ENCODE peak calls at places on chromosomes 1 and 21, in six cellular contexts. I is MM.1S, Y is K562, C is mammary epithelial cell, A is HCT116, Z is fibroblast of lung. K is an unnamed sample.

GRCh38 chr1:161080391-161081150 is 8.8 kb downstream of the NECTIN4 start:
- DNase-seq in A (no peak), C (peak; percentile 72), Z (peak; percentile 78), I (no peak), Y (no peak), K (no peak)

GRCh38 chr1:41169066-41169798 is 72.9 kb downstream of the SCMH1 start:
- DNase-seq in Y (no peak), A (no peak), C (no peak), I (no peak), Z (no peak), K (no peak)

GRCh38 chr1:7582439-7582972 is 188.6 kb upstream of the VAMP3 start:
- DNase-seq in Z (no peak), A (no peak), Y (peak; percentile 17), C (no peak), I (no peak), K (no peak)

GRCh38 chr1:230441183-230441582 is 15.1 kb upstream of the PGBD5 start:
- DNase-seq in Z (no peak), C (no peak), I (no peak), A (no peak), Y (no peak), K (no peak)

GRCh38 chr1:2073382-2074230 is 23.4 kb downstream of the PRKCZ start:
- DNase-seq in I (no peak), Z (peak; percentile 78), C (no peak), Y (peak; percentile 25), A (no peak), K (no peak)

GRCh38 chr1:197092491-197093023 is 25.5 kb upstream of the F13B start:
- DNase-seq in Z (no peak), Y (no peak), I (no peak), C (no peak), A (no peak), K (no peak)

GRCh38 chr1:236303675-236304074 is 21.9 kb upstream of the ERO1B start:
- DNase-seq in A (no peak), I (no peak), Y (peak; percentile 43), Z (no peak), C (peak; percentile 48), K (no peak)

GRCh38 chr1:58432813-58433668 is 113.5 kb downstream of the OMA1 start:
- DNase-seq in C (peak; percentile 34), I (no peak), Z (peak; percentile 95), A (no peak), Y (no peak), K (peak; percentile 74)

GRCh38 chr1:186487163-186487562 is 26.2 kb upstream of the PDC start:
- DNase-seq in Z (peak; percentile 26), I (no peak), C (peak; percentile 76), A (no peak), Y (no peak), K (no peak)

GRCh38 chr21:44449473-44450363 is 5.6 kb upstream of the LRRC3 start:
- DNase-seq in Z (peak; percentile 4), A (no peak), C (no peak), I (no peak), Y (no peak), K (no peak)

GRCh38 chr1:59596432-59596831 is 218.3 kb upstream of the HOOK1 start:
- DNase-seq in Z (peak; percentile 89), Y (no peak), I (no peak), C (peak; percentile 98), A (no peak), K (peak; percentile 4)

GRCh38 chr21:31371715-31372114 is 27.7 kb upstream of the TIAM1 start:
- DNase-seq in I (no peak), A (no peak), Z (peak; percentile 21), C (no peak), Y (no peak), K (no peak)

GRCh38 chr1:244325056-244325764 is 126.5 kb downstream of the ADSS2 start:
- DNase-seq in I (no peak), Y (peak; percentile 69), A (no peak), Z (no peak), C (no peak), K (no peak)

DNA sequence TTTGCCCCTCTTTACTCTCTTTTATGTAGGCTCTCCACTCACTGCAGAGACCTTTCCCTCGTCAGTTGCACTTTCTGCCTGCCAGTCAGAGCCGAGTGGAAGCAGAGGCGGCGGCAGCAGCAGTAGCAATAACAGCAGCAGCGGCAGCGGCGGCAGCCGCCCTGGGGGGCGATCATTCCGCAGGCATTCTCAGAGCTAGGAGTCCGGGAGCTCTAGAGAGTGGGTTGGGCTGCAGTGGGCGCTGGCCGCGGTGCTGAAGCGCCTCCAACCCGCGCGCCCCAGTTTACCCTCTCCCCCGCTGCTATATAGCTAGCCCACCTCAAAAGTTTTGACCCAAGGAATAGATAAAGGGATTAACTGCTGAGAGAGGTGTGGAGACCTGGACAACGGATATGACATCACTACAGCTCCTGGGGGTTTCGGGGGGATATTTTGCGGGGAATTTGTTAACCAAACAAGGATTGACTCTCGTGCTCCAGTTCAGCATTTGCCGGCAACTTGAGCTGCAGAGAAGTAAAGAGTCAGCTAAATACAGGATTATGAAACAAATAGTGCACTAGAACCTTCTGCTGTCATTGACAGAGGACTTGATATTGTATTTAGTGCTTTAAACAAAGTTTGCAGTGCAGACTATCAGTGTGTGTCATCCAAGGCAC is at the start of gene OLFM3:
- DNase-seq in A (no peak), I (no peak), Z (peak; percentile 8), Y (no peak), C (peak; percentile 20), K (peak; percentile 8)
- H3K4me3 ChIP-seq in A (no peak within 1 kb of the TSS), I (no peak within 1 kb of the TSS), Z (no peak within 1 kb of the TSS), Y (no peak within 1 kb of the TSS), C (no peak within 1 kb of the TSS), K (no peak within 1 kb of the TSS)

GRCh38 chr1:39173119-39173994 is 31.1 kb upstream of the MACF1 start:
- DNase-seq in A (no peak), Z (peak; percentile 70), C (no peak), Y (no peak), I (no peak), K (no peak)
- H3K79me2 ChIP-seq in A (peaks cover 10% of the 10 kb centered on the region), Z (peaks cover 81% of the 10 kb centered on the region), C (peaks cover 95% of the 10 kb centered on the region), Y (peaks cover 60% of the 10 kb centered on the region), I (no peaks in the 10 kb centered on the region), K (peaks cover 23% of the 10 kb centered on the region)

GRCh38 chr1:54474500-54475235 is 68.5 kb upstream of the SSBP3 start:
- DNase-seq in Y (peak; percentile 50), I (no peak), A (no peak), Z (no peak), C (no peak), K (no peak)
- TF ChIP-seq EZH2 in Y (no peak), I (no peak), A (no peak), Z (peak; percentile 70), C (no peak), K (no peak)

GRCh38 chr1:61078611-61079010 is 3.8 kb upstream of the NFIA start:
- DNase-seq in Z (peak; percentile 16), C (no peak), Y (peak; percentile 65), I (no peak), A (no peak), K (no peak)

GRCh38 chr1:61080408-61081134 is 1.8 kb upstream of the NFIA start:
- DNase-seq in Y (no peak), C (no peak), Z (no peak), A (no peak), I (no peak), K (no peak)

GRCh38 chr1:61081135-61081636 is 1.2 kb upstream of the NFIA start:
- DNase-seq in A (no peak), I (no peak), C (no peak), Y (no peak), Z (no peak), K (peak; percentile 36)

GRCh38 chr1:61079276-61079897 is 3.0 kb upstream of the NFIA start:
- DNase-seq in Y (peak; percentile 71), A (no peak), C (no peak), Z (no peak), I (no peak), K (no peak)

GRCh38 chr1:61079898-61080336 is 2.4 kb upstream of the NFIA start:
- DNase-seq in A (peak; percentile 69), Y (peak; percentile 96), I (no peak), Z (peak; percentile 69), C (peak; percentile 68), K (peak; percentile 50)
- H3K4me3 ChIP-seq in A (peak overlapping the region; percentile 27), Y (peak overlapping the region; percentile 7), I (no peak overlapping the region), Z (peak overlapping the region; percentile 15), C (peak overlapping the region; percentile 33), K (peak overlapping the region; percentile 90)

DNA sequence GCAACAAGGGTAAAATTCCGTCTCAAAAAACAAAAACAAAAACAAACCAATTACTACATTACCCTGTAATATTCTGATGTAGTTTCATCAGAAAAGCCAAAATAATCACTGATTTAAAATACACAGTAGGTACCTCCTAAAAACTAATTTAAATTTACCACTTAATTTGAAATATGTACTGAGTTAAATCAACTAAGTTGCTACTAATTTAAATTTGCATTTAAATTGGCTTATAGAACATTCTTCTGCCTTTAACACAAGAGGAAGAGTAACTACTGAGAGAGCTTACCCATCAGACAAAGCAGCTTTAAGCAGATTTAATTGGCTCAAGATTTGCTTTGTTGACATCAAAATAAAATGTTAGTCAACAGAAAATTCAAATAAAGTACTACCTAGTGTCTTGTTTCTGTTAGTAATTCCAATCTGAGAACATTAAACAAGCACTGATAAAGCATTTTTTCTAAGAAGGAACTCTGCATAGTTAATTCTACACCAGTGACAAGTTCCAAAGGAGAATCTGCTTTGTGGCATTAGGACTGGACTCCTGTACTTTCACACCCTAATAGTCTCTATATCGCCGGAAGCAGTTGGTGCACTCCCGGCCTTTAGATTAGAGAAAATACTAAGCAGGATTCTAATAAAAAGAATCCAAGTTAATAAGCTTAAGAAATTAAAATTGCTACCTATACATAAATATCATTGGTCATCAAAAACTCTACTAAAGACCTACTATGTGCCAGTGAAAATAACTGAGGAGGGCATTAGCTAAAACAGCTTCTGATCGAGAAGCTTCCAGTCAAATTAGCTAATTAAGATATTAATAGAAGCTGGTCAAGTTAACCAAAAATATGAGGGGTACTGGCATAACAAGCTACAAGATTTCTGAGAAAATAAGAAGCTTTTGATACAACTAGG is 8.4 kb downstream of the LUZP1 start:
- DNase-seq in C (no peak), A (no peak), Z (no peak), I (no peak), Y (no peak), K (no peak)
- H3K79me2 ChIP-seq in C (peaks cover 99% of the 10 kb centered on the region), A (peaks cover 94% of the 10 kb centered on the region), Z (peaks cover 77% of the 10 kb centered on the region), I (peaks cover 13% of the 10 kb centered on the region), Y (peaks cover 67% of the 10 kb centered on the region), K (peaks cover 97% of the 10 kb centered on the region)